ENCODE peak calls at places on chromosome 18, in eight cellular contexts. One of them, this sample, is unnamed.

GRCh38 chr18:21599585-21600525 is 649 bp downstream of the ESCO1 start:
- DNase-seq in stimulated activated CD4-positive, alpha-beta T cell treated with anti-CD3 and anti-CD28 coated beads, Interleukin-12 subunit alpha, Interleukin-12 subunit beta, amount 100 ng/mL, for 24 hours: peak
- DNase-seq in mucosa of gallbladder: peak
- DNase-seq in CD4-positive, alpha-beta memory T cell: no peak
- DNase-seq in AG09319: no peak
- DNase-seq in AG04450: no peak
- DNase-seq in stimulated activated CD8-positive, alpha-beta memory T cell treated with anti-CD3 and anti-CD28 coated beads, Interleukin-7, amount 100 ng/mL, for 1 hour: no peak
- DNase-seq in dorsolateral prefrontal cortex: no peak
- DNase-seq in this sample: no peak

GRCh38 chr18:61891874-61892273 is 933 bp downstream of the RNF152 start:
- DNase-seq in stimulated activated CD4-positive, alpha-beta T cell treated with anti-CD3 and anti-CD28 coated beads, Interleukin-12 subunit alpha, Interleukin-12 subunit beta, amount 100 ng/mL, for 24 hours: no peak
- DNase-seq in mucosa of gallbladder: no peak
- DNase-seq in CD4-positive, alpha-beta memory T cell: no peak
- DNase-seq in AG09319: no peak
- DNase-seq in AG04450: no peak
- DNase-seq in stimulated activated CD8-positive, alpha-beta memory T cell treated with anti-CD3 and anti-CD28 coated beads, Interleukin-7, amount 100 ng/mL, for 1 hour: no peak
- DNase-seq in dorsolateral prefrontal cortex: no peak
- DNase-seq in this sample: no peak

GRCh38 chr18:65526099-65526498 is 224.7 kb upstream of the CDH7 start:
- DNase-seq in stimulated activated CD4-positive, alpha-beta T cell treated with anti-CD3 and anti-CD28 coated beads, Interleukin-12 subunit alpha, Interleukin-12 subunit beta, amount 100 ng/mL, for 24 hours: no peak
- DNase-seq in mucosa of gallbladder: no peak
- DNase-seq in CD4-positive, alpha-beta memory T cell: no peak
- DNase-seq in AG09319: no peak
- DNase-seq in AG04450: no peak
- DNase-seq in stimulated activated CD8-positive, alpha-beta memory T cell treated with anti-CD3 and anti-CD28 coated beads, Interleukin-7, amount 100 ng/mL, for 1 hour: no peak
- DNase-seq in dorsolateral prefrontal cortex: no peak
- DNase-seq in this sample: no peak

GRCh38 chr18:46199515-46200147 is 95.4 kb downstream of the HAUS1 start:
- DNase-seq in stimulated activated CD4-positive, alpha-beta T cell treated with anti-CD3 and anti-CD28 coated beads, Interleukin-12 subunit alpha, Interleukin-12 subunit beta, amount 100 ng/mL, for 24 hours: no peak
- DNase-seq in mucosa of gallbladder: no peak
- DNase-seq in CD4-positive, alpha-beta memory T cell: no peak
- DNase-seq in AG09319: peak
- DNase-seq in AG04450: peak
- DNase-seq in stimulated activated CD8-positive, alpha-beta memory T cell treated with anti-CD3 and anti-CD28 coated beads, Interleukin-7, amount 100 ng/mL, for 1 hour: no peak
- DNase-seq in dorsolateral prefrontal cortex: no peak
- DNase-seq in this sample: no peak

GRCh38 chr18:53991202-53991601 is 233.3 kb downstream of the MBD2 start:
- DNase-seq in stimulated activated CD4-positive, alpha-beta T cell treated with anti-CD3 and anti-CD28 coated beads, Interleukin-12 subunit alpha, Interleukin-12 subunit beta, amount 100 ng/mL, for 24 hours: no peak
- DNase-seq in mucosa of gallbladder: no peak
- DNase-seq in CD4-positive, alpha-beta memory T cell: no peak
- DNase-seq in AG09319: peak
- DNase-seq in AG04450: no peak
- DNase-seq in stimulated activated CD8-positive, alpha-beta memory T cell treated with anti-CD3 and anti-CD28 coated beads, Interleukin-7, amount 100 ng/mL, for 1 hour: no peak
- DNase-seq in dorsolateral prefrontal cortex: no peak
- DNase-seq in this sample: no peak

GRCh38 chr18:48827321-48828200 is 123.2 kb downstream of the SMAD7 start:
- DNase-seq in stimulated activated CD4-positive, alpha-beta T cell treated with anti-CD3 and anti-CD28 coated beads, Interleukin-12 subunit alpha, Interleukin-12 subunit beta, amount 100 ng/mL, for 24 hours: no peak
- DNase-seq in mucosa of gallbladder: no peak
- DNase-seq in CD4-positive, alpha-beta memory T cell: no peak
- DNase-seq in AG09319: peak
- DNase-seq in AG04450: no peak
- DNase-seq in stimulated activated CD8-positive, alpha-beta memory T cell treated with anti-CD3 and anti-CD28 coated beads, Interleukin-7, amount 100 ng/mL, for 1 hour: no peak
- DNase-seq in dorsolateral prefrontal cortex: peak
- DNase-seq in this sample: no peak

GRCh38 chr18:79803611-79804051 is 5.9 kb downstream of the KCNG2 start:
- DNase-seq in stimulated activated CD4-positive, alpha-beta T cell treated with anti-CD3 and anti-CD28 coated beads, Interleukin-12 subunit alpha, Interleukin-12 subunit beta, amount 100 ng/mL, for 24 hours: no peak
- DNase-seq in mucosa of gallbladder: no peak
- DNase-seq in CD4-positive, alpha-beta memory T cell: no peak
- DNase-seq in AG09319: no peak
- DNase-seq in AG04450: no peak
- DNase-seq in stimulated activated CD8-positive, alpha-beta memory T cell treated with anti-CD3 and anti-CD28 coated beads, Interleukin-7, amount 100 ng/mL, for 1 hour: no peak
- DNase-seq in dorsolateral prefrontal cortex: peak
- DNase-seq in this sample: no peak

GRCh38 chr18:62777814-62778213 is 62.5 kb downstream of the PHLPP1 start:
- DNase-seq in stimulated activated CD4-positive, alpha-beta T cell treated with anti-CD3 and anti-CD28 coated beads, Interleukin-12 subunit alpha, Interleukin-12 subunit beta, amount 100 ng/mL, for 24 hours: no peak
- DNase-seq in mucosa of gallbladder: no peak
- DNase-seq in CD4-positive, alpha-beta memory T cell: no peak
- DNase-seq in AG09319: no peak
- DNase-seq in AG04450: no peak
- DNase-seq in stimulated activated CD8-positive, alpha-beta memory T cell treated with anti-CD3 and anti-CD28 coated beads, Interleukin-7, amount 100 ng/mL, for 1 hour: no peak
- DNase-seq in dorsolateral prefrontal cortex: no peak
- DNase-seq in this sample: no peak

GRCh38 chr18:50131591-50131990 is 63.4 kb downstream of the MYO5B start:
- DNase-seq in stimulated activated CD4-positive, alpha-beta T cell treated with anti-CD3 and anti-CD28 coated beads, Interleukin-12 subunit alpha, Interleukin-12 subunit beta, amount 100 ng/mL, for 24 hours: no peak
- DNase-seq in mucosa of gallbladder: no peak
- DNase-seq in CD4-positive, alpha-beta memory T cell: no peak
- DNase-seq in AG09319: no peak
- DNase-seq in AG04450: no peak
- DNase-seq in stimulated activated CD8-positive, alpha-beta memory T cell treated with anti-CD3 and anti-CD28 coated beads, Interleukin-7, amount 100 ng/mL, for 1 hour: no peak
- DNase-seq in dorsolateral prefrontal cortex: no peak
- DNase-seq in this sample: no peak

GRCh38 chr18:49023938-49024341 is 73.2 kb upstream of the SMAD7 start:
- DNase-seq in stimulated activated CD4-positive, alpha-beta T cell treated with anti-CD3 and anti-CD28 coated beads, Interleukin-12 subunit alpha, Interleukin-12 subunit beta, amount 100 ng/mL, for 24 hours: no peak
- DNase-seq in mucosa of gallbladder: no peak
- DNase-seq in CD4-positive, alpha-beta memory T cell: no peak
- DNase-seq in AG09319: no peak
- DNase-seq in AG04450: no peak
- DNase-seq in stimulated activated CD8-positive, alpha-beta memory T cell treated with anti-CD3 and anti-CD28 coated beads, Interleukin-7, amount 100 ng/mL, for 1 hour: no peak
- DNase-seq in dorsolateral prefrontal cortex: no peak
- DNase-seq in this sample: no peak

GRCh38 chr18:57802869-57803118 is 321 bp downstream of the ATP8B1 start:
- DNase-seq in stimulated activated CD4-positive, alpha-beta T cell treated with anti-CD3 and anti-CD28 coated beads, Interleukin-12 subunit alpha, Interleukin-12 subunit beta, amount 100 ng/mL, for 24 hours: no peak
- DNase-seq in mucosa of gallbladder: no peak
- DNase-seq in CD4-positive, alpha-beta memory T cell: no peak
- DNase-seq in AG09319: no peak
- DNase-seq in AG04450: no peak
- DNase-seq in stimulated activated CD8-positive, alpha-beta memory T cell treated with anti-CD3 and anti-CD28 coated beads, Interleukin-7, amount 100 ng/mL, for 1 hour: no peak
- DNase-seq in dorsolateral prefrontal cortex: no peak
- DNase-seq in this sample: no peak

GRCh38 chr18:48590678-48591077 is 51.8 kb downstream of the CTIF start:
- DNase-seq in stimulated activated CD4-positive, alpha-beta T cell treated with anti-CD3 and anti-CD28 coated beads, Interleukin-12 subunit alpha, Interleukin-12 subunit beta, amount 100 ng/mL, for 24 hours: no peak
- DNase-seq in mucosa of gallbladder: no peak
- DNase-seq in CD4-positive, alpha-beta memory T cell: no peak
- DNase-seq in AG09319: peak
- DNase-seq in AG04450: peak
- DNase-seq in stimulated activated CD8-positive, alpha-beta memory T cell treated with anti-CD3 and anti-CD28 coated beads, Interleukin-7, amount 100 ng/mL, for 1 hour: no peak
- DNase-seq in dorsolateral prefrontal cortex: no peak
- DNase-seq in this sample: peak

GRCh38 chr18:57727952-57728807 is 74.9 kb downstream of the ATP8B1 start:
- DNase-seq in stimulated activated CD4-positive, alpha-beta T cell treated with anti-CD3 and anti-CD28 coated beads, Interleukin-12 subunit alpha, Interleukin-12 subunit beta, amount 100 ng/mL, for 24 hours: no peak
- DNase-seq in mucosa of gallbladder: no peak
- DNase-seq in CD4-positive, alpha-beta memory T cell: no peak
- DNase-seq in AG09319: no peak
- DNase-seq in AG04450: no peak
- DNase-seq in stimulated activated CD8-positive, alpha-beta memory T cell treated with anti-CD3 and anti-CD28 coated beads, Interleukin-7, amount 100 ng/mL, for 1 hour: no peak
- DNase-seq in dorsolateral prefrontal cortex: no peak
- DNase-seq in this sample: no peak

GRCh38 chr18:9701604-9702324 is 6.3 kb upstream of the RAB31 start:
- DNase-seq in stimulated activated CD4-positive, alpha-beta T cell treated with anti-CD3 and anti-CD28 coated beads, Interleukin-12 subunit alpha, Interleukin-12 subunit beta, amount 100 ng/mL, for 24 hours: no peak
- DNase-seq in mucosa of gallbladder: no peak
- DNase-seq in CD4-positive, alpha-beta memory T cell: no peak
- DNase-seq in AG09319: no peak
- DNase-seq in AG04450: no peak
- DNase-seq in stimulated activated CD8-positive, alpha-beta memory T cell treated with anti-CD3 and anti-CD28 coated beads, Interleukin-7, amount 100 ng/mL, for 1 hour: no peak
- DNase-seq in dorsolateral prefrontal cortex: no peak
- DNase-seq in this sample: no peak

GRCh38 chr18:49168970-49169619 is 218.3 kb upstream of the SMAD7 start:
- DNase-seq in stimulated activated CD4-positive, alpha-beta T cell treated with anti-CD3 and anti-CD28 coated beads, Interleukin-12 subunit alpha, Interleukin-12 subunit beta, amount 100 ng/mL, for 24 hours: no peak
- DNase-seq in mucosa of gallbladder: no peak
- DNase-seq in CD4-positive, alpha-beta memory T cell: no peak
- DNase-seq in AG09319: no peak
- DNase-seq in AG04450: no peak
- DNase-seq in stimulated activated CD8-positive, alpha-beta memory T cell treated with anti-CD3 and anti-CD28 coated beads, Interleukin-7, amount 100 ng/mL, for 1 hour: no peak
- DNase-seq in dorsolateral prefrontal cortex: no peak
- DNase-seq in this sample: no peak